ENCODE peak calls at places on chromosomes 16 and 17, in six cellular contexts. W is mesenchymal stem cell, E is H1, H is IMR-90, Y is H9, T is mesendoderm. J is an unnamed sample.

GRCh38 chr17:218711-219110 is 37.3 kb upstream of the DOC2B start:
- DNase-seq in W (no peak), E (no peak), H (no peak), Y (no peak), T (no peak), J (no peak)

GRCh38 chr16:2151188-2152091 is 3.0 kb downstream of the RAB26 start:
- DNase-seq in W (no peak), E (no peak), H (no peak), Y (peak; percentile 77), T (peak; percentile 86), J (no peak)

GRCh38 chr17:72422204-72422504 is 301.3 kb downstream of the SOX9 start:
- DNase-seq in W (no peak), E (no peak), H (no peak), Y (no peak), T (no peak), J (no peak)

GRCh38 chr17:74770498-74771318 is 5.4 kb downstream of the NAT9 start:
- DNase-seq in W (peak; percentile 49), E (no peak), H (peak; percentile 24), Y (peak; percentile 88), T (peak; percentile 77), J (no peak)

GRCh38 chr17:18224428-18225120 is 861 bp upstream of the LLGL1 start:
- DNase-seq in W (peak; percentile 50), E (peak; percentile 88), H (peak; percentile 29), Y (peak; percentile 98), T (peak; percentile 98), J (peak; percentile 95)

GRCh38 chr16:2779151-2779920 is 2.3 kb upstream of the ELOB start:
- DNase-seq in W (no peak), E (no peak), H (no peak), Y (peak; percentile 33), T (no peak), J (no peak)

GRCh38 chr16:29984137-29984763 is 10.6 kb downstream of the TAOK2 start:
- DNase-seq in W (no peak), E (no peak), H (no peak), Y (no peak), T (no peak), J (no peak)

GRCh38 chr16:4450921-4451619 is 23.4 kb downstream of the NMRAL1 start:
- DNase-seq in W (no peak), E (no peak), H (no peak), Y (no peak), T (peak; percentile 30), J (no peak)

GRCh38 chr17:18008496-18009268 is 30.3 kb downstream of the ATPAF2 start:
- DNase-seq in W (peak; percentile 14), E (no peak), H (peak; percentile 72), Y (no peak), T (peak; percentile 65), J (no peak)

GRCh38 chr16:11328172-11329079 is 16.8 kb upstream of the RMI2 start:
- DNase-seq in W (peak; percentile 98), E (peak; percentile 94), H (peak; percentile 97), Y (peak; percentile 97), T (peak; percentile 99), J (peak; percentile 62)

GRCh38 chr17:14715531-14715930 is 414.6 kb downstream of the HS3ST3B1 start:
- DNase-seq in W (no peak), E (no peak), H (no peak), Y (no peak), T (no peak), J (no peak)

GRCh38 chr17:36524428-36524876 is 10.2 kb downstream of the MYO19 start:
- DNase-seq in W (no peak), E (no peak), H (peak; percentile 41), Y (no peak), T (no peak), J (no peak)

GRCh38 chr16:52597772-52598483 is 51.0 kb upstream of the TOX3 start:
- DNase-seq in W (no peak), E (no peak), H (no peak), Y (peak; percentile 44), T (peak; percentile 85), J (peak; percentile 31)

GRCh38 chr17:9023389-9024210 is 2.3 kb downstream of the NTN1 start:
- DNase-seq in W (no peak), E (no peak), H (no peak), Y (no peak), T (no peak), J (no peak)

GRCh38 chr17:51234162-51234561 is 25.7 kb downstream of the MBTD1 start:
- DNase-seq in W (no peak), E (no peak), H (no peak), Y (no peak), T (no peak), J (no peak)

GRCh38 chr17:57142925-57143324 is 57.9 kb downstream of the AKAP1 start:
- DNase-seq in W (peak; percentile 46), E (no peak), H (no peak), Y (no peak), T (no peak), J (no peak)

GRCh38 chr17:45143767-45144198 is 4.5 kb upstream of the HEXIM1 start:
- DNase-seq in W (peak; percentile 57), E (no peak), H (peak; percentile 80), Y (peak; percentile 88), T (peak; percentile 91), J (no peak)

GRCh38 chr17:54882950-54883349 is 17.7 kb upstream of the TOM1L1 start:
- DNase-seq in W (no peak), E (no peak), H (no peak), Y (no peak), T (no peak), J (no peak)

GRCh38 chr16:89442588-89442987 is 47.8 kb downstream of the ANKRD11 start:
- DNase-seq in W (no peak), E (no peak), H (no peak), Y (no peak), T (no peak), J (no peak)

GRCh38 chr17:5592382-5592781 is 8.1 kb upstream of the NLRP1 start:
- DNase-seq in W (peak; percentile 56), E (no peak), H (peak; percentile 44), Y (peak; percentile 30), T (peak; percentile 70), J (peak; percentile 50)

GRCh38 chr16:77674888-77675287 is 47.4 kb upstream of the NUDT7 start:
- DNase-seq in W (peak; percentile 58), E (no peak), H (peak; percentile 80), Y (no peak), T (no peak), J (no peak)

GRCh38 chr17:2040219-2040827 is 1.5 kb upstream of the OVCA2 start:
- DNase-seq in W (peak; percentile 11), E (no peak), H (no peak), Y (no peak), T (no peak), J (no peak)

GRCh38 chr17:41835214-41835799 is 725 bp downstream of the NT5C3B start:
- DNase-seq in W (no peak), E (no peak), H (no peak), Y (no peak), T (no peak), J (no peak)

GRCh38 chr17:30347488-30347887 is 13.6 kb upstream of the TMIGD1 start:
- DNase-seq in W (no peak), E (no peak), H (no peak), Y (no peak), T (no peak), J (no peak)

DNA sequence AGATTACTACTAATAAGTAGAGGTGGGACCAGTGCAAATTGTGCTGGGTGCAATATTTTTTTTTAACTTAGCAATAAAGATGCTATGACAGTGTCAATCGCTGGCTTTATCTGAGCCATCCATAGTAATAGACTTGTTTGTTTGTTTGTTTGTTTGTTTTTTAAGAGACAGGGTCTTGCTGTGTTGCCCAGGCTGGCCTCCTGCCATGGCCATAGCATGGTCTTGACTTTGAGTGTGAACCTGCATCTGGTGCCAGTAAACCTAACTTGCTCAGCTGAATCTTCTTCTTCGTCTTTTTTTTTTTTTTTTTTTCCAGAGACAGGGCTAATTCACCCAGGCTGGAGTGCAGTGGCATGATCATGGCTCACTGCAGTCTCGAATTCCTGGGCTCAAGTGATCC is 46.6 kb downstream of the ZNRF1 start:
- DNase-seq in W (no peak), E (no peak), H (no peak), Y (no peak), T (no peak), J (no peak)
- H2BK15ac ChIP-seq in W (no peak overlapping the region), E (no peak overlapping the region), H (no peak overlapping the region), Y (no peak overlapping the region), T (no peak overlapping the region), J (no peak overlapping the region)

GRCh38 chr16:50838885-50839284 is 97.0 kb downstream of the CYLD start:
- DNase-seq in W (no peak), E (no peak), H (no peak), Y (no peak), T (no peak), J (no peak)

GRCh38 chr16:50837324-50837723 is 95.4 kb downstream of the CYLD start:
- DNase-seq in W (no peak), E (no peak), H (no peak), Y (peak; percentile 8), T (no peak), J (no peak)

GRCh38 chr16:50839356-50839755 is 97.5 kb downstream of the CYLD start:
- DNase-seq in W (no peak), E (no peak), H (no peak), Y (no peak), T (no peak), J (no peak)

GRCh38 chr16:50839920-50840729 is 98.2 kb downstream of the CYLD start:
- DNase-seq in W (no peak), E (no peak), H (no peak), Y (peak; percentile 34), T (peak; percentile 47), J (no peak)

DNA sequence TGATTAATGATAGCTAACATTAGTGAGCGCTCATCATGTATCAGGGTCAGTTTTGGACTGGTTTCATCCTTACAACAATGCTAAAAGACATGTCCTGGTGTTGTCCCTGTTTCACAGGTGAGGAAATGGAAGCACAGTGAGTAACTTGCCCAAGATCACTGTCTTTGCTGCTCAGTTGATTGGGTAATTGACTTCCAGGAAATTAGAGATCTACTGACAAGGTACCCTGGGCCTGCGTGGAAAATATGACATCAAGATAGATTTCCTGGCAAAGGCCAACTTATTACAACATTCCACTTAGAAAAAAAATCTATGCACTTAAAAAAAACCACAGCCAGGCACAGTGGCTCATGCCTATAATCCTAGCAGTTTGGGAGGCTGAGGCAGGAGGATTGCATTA is 96.3 kb downstream of the CYLD start:
- DNase-seq in W (no peak), E (no peak), H (no peak), Y (peak; percentile 8), T (no peak), J (no peak)
- H2AK5ac ChIP-seq in W (no peak overlapping the region), E (no peak overlapping the region), H (no peak overlapping the region), Y (no peak overlapping the region), T (no peak overlapping the region), J (no peak overlapping the region)

DNA sequence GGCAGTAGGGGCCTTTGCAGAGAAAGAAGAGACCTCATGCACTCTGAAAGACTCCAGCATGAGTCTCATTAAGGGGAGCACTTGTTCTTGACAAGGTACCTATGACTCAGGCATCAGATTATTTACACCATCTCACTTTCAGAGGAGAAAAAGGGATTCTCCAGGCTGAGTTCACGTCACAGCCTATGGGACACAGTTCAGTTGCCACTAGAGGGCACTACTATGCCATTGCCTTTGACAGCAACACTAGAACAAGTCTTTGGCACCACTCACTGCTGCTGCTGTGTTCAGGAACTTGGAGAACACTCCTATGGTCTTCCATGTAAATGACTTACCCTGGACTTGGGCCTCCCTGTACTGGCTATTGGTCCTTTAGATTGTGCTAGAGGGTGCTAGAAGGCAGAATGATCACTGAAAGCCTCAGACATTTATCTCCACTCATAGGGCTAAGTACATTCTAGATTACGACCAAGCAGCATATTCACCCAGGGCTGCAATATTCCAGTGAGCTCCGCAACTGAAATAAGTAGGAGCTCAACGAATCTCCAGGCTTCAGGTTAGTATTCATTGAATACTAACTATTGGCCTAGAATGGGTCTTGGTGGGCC is 225.1 kb upstream of the CA10 start:
- DNase-seq in W (peak; percentile 8), E (peak; percentile 66), H (peak; percentile 0), Y (peak; percentile 89), T (peak; percentile 94), J (peak; percentile 65)
- H2BK15ac ChIP-seq in W (no peak overlapping the region), E (no peak overlapping the region), H (no peak overlapping the region), Y (no peak overlapping the region), T (no peak overlapping the region), J (no peak overlapping the region)

GRCh38 chr17:40542562-40543411 is 22.5 kb downstream of the CCR7 start:
- DNase-seq in W (peak; percentile 99), E (no peak), H (peak; percentile 99), Y (peak; percentile 24), T (no peak), J (no peak)
- H2AK5ac ChIP-seq in W (peak overlapping the region; percentile 34), E (no peak overlapping the region), H (peak overlapping the region; percentile 100), Y (no peak overlapping the region), T (no peak overlapping the region), J (peak overlapping the region; percentile 98)

J was measured in neuronal stem cell.